ENCODE peak calls at places on chromosomes 7 and 10, in four cellular contexts. J, L, C and Y are unnamed samples.
A peak's percentile ranks its signal among the peaks of the same experiment; 100 is the strongest.

GRCh38 chr10:1553951-1554350 is 183.4 kb downstream of the ADARB2 start:
- DNase-seq in J (no peak), L (no peak), C (no peak), Y (no peak)

GRCh38 chr10:34080485-34081346 is 734.4 kb downstream of the PARD3 start:
- DNase-seq in J (no peak), L (no peak), C (no peak), Y (no peak)

GRCh38 chr10:22374489-22375126 is 29.3 kb downstream of the SPAG6 start:
- DNase-seq in J (no peak), L (no peak), C (no peak), Y (no peak)

GRCh38 chr10:100201549-100201948 is 15.7 kb upstream of the ERLIN1 start:
- DNase-seq in J (no peak), L (no peak), C (no peak), Y (no peak)

GRCh38 chr10:86389441-86390193 is 23.0 kb upstream of the GRID1 start:
- DNase-seq in J (no peak), L (no peak), C (no peak), Y (peak; percentile 94)

GRCh38 chr10:100808851-100809250 is 63.5 kb downstream of the PAX2 start:
- DNase-seq in J (no peak), L (no peak), C (no peak), Y (no peak)

GRCh38 chr10:111102381-111102973 is 25.6 kb downstream of the ADRA2A start:
- DNase-seq in J (no peak), L (no peak), C (no peak), Y (no peak)

GRCh38 chr7:155062431-155062830 is 7.7 kb upstream of the HTR5A start:
- DNase-seq in J (no peak), L (no peak), C (no peak), Y (no peak)

GRCh38 chr10:47369251-47369894 is 14.7 kb downstream of the ZNF488 start:
- DNase-seq in J (no peak), L (no peak), C (no peak), Y (peak; percentile 10)

GRCh38 chr10:119296703-119297102 is 89.3 kb downstream of the GRK5 start:
- DNase-seq in J (no peak), L (no peak), C (no peak), Y (no peak)

GRCh38 chr7:1897861-1898627 is 228.0 kb downstream of the ELFN1 start:
- DNase-seq in J (no peak), L (no peak), C (no peak), Y (no peak)

GRCh38 chr7:106704000-106704840 is 43.3 kb upstream of the CCDC71L start:
- DNase-seq in J (no peak), L (no peak), C (no peak), Y (no peak)

GRCh38 chr7:131638641-131639430 is 82.4 kb upstream of the PODXL start:
- DNase-seq in J (no peak), L (no peak), C (no peak), Y (no peak)

GRCh38 chr7:79090543-79090942 is 362.9 kb downstream of the MAGI2 start:
- DNase-seq in J (no peak), L (no peak), C (no peak), Y (no peak)

GRCh38 chr7:144063710-144064109 is 5.9 kb upstream of the OR2A25 start:
- DNase-seq in J (no peak), L (no peak), C (no peak), Y (peak; percentile 53)

GRCh38 chr7:150665882-150666281 is 19.6 kb upstream of the GIMAP2 start:
- DNase-seq in J (no peak), L (no peak), C (no peak), Y (no peak)

GRCh38 chr7:44733708-44734481 is 14.8 kb upstream of the ZMIZ2 start:
- DNase-seq in J (no peak), L (no peak), C (no peak), Y (no peak)

GRCh38 chr7:100595188-100595587 is 7.0 kb upstream of the PCOLCE start:
- DNase-seq in J (no peak), L (no peak), C (no peak), Y (no peak)

GRCh38 chr10:28986117-28986792 is 302.6 kb upstream of the LYZL1 start:
- DNase-seq in J (no peak), L (no peak), C (no peak), Y (no peak)

GRCh38 chr7:20779041-20779440 is 7.6 kb downstream of the SP8 start:
- DNase-seq in J (no peak), L (no peak), C (no peak), Y (no peak)

GRCh38 chr10:11631890-11632587 is 20.6 kb upstream of the USP6NL start:
- DNase-seq in J (no peak), L (no peak), C (no peak), Y (no peak)

GRCh38 chr7:69598487-69599148 is 343 bp downstream of the AUTS2 start:
- DNase-seq in J (no peak), L (no peak), C (peak; percentile 16), Y (no peak)

GRCh38 chr7:98997836-98998235 is 119.5 kb downstream of the TRRAP start:
- DNase-seq in J (no peak), L (no peak), C (no peak), Y (no peak)

GRCh38 chr7:85000973-85001372 is 185.9 kb downstream of the SEMA3D start:
- DNase-seq in J (no peak), L (no peak), C (no peak), Y (no peak)

GRCh38 chr10:78770167-78771090 is 298.3 kb upstream of the ZMIZ1 start:
- DNase-seq in J (no peak), L (no peak), C (no peak), Y (no peak)

GRCh38 chr7:4215176-4215720 is 466.8 kb upstream of the FOXK1 start:
- DNase-seq in J (no peak), L (no peak), C (no peak), Y (no peak)

GRCh38 chr10:60466267-60467201 is 76.9 kb upstream of the ANK3 start:
- DNase-seq in J (no peak), L (no peak), C (no peak), Y (no peak)

GRCh38 chr7:77351539-77352004 is 64.6 kb downstream of the GSAP start:
- DNase-seq in J (no peak), L (no peak), C (peak; percentile 23), Y (no peak)

GRCh38 chr10:5293691-5294550 is 70.8 kb upstream of the UCN3 start:
- DNase-seq in J (no peak), L (no peak), C (peak; percentile 34), Y (peak; percentile 98)

GRCh38 chr7:25098096-25099046 is 26.7 kb downstream of the CYCS start:
- DNase-seq in J (no peak), L (no peak), C (peak; percentile 10), Y (peak; percentile 68)

GRCh38 chr7:137981175-137981574 is 20.7 kb downstream of the CREB3L2 start:
- DNase-seq in J (no peak), L (no peak), C (no peak), Y (no peak)

GRCh38 chr10:105063796-105064195 is 422.7 kb downstream of the SORCS3 start:
- DNase-seq in J (no peak), L (no peak), C (no peak), Y (peak; percentile 71)

GRCh38 chr7:90222811-90223725 is 11.5 kb downstream of the STEAP2 start:
- DNase-seq in J (no peak), L (peak; percentile 66), C (no peak), Y (no peak)

GRCh38 chr7:24703296-24703695 is 54.0 kb downstream of the GSDME start:
- DNase-seq in J (no peak), L (no peak), C (no peak), Y (no peak)

GRCh38 chr7:92762853-92763252 is 73.5 kb downstream of the CDK6 start:
- DNase-seq in J (no peak), L (no peak), C (no peak), Y (no peak)